ENCODE peak calls at places on chromosomes 11 and 22, in eight cellular contexts. One of them, this sample, is unnamed.

GRCh38 chr22:35661377-35661937 is 13.2 kb downstream of the APOL6 start:
- DNase-seq in uterus: no peak
- DNase-seq in endothelial cell of umbilical vein: no peak
- DNase-seq in tibial artery: no peak
- DNase-seq in heart right ventricle: no peak
- DNase-seq in cardiac muscle cell: no peak
- DNase-seq in WERI-Rb-1: no peak
- DNase-seq in GM06990: no peak
- DNase-seq in this sample: no peak

GRCh38 chr22:23781533-23781932 is 5.2 kb upstream of the SMARCB1 start:
- DNase-seq in tibial artery: no peak
- DNase-seq in cardiac muscle cell: no peak
- DNase-seq in uterus: no peak
- DNase-seq in GM06990: no peak
- DNase-seq in endothelial cell of umbilical vein: no peak
- DNase-seq in heart right ventricle: no peak
- DNase-seq in WERI-Rb-1: no peak
- DNase-seq in this sample: peak; percentile 49

GRCh38 chr11:111871693-111872161 is 346 bp upstream of the ALG9 start:
- DNase-seq in tibial artery: no peak
- DNase-seq in GM06990: peak; percentile 3
- DNase-seq in heart right ventricle: no peak
- DNase-seq in cardiac muscle cell: no peak
- DNase-seq in endothelial cell of umbilical vein: no peak
- DNase-seq in WERI-Rb-1: no peak
- DNase-seq in uterus: no peak
- DNase-seq in this sample: no peak

GRCh38 chr11:11748706-11749365 is 92.9 kb upstream of the USP47 start:
- DNase-seq in heart right ventricle: no peak
- DNase-seq in WERI-Rb-1: no peak
- DNase-seq in uterus: no peak
- DNase-seq in endothelial cell of umbilical vein: no peak
- DNase-seq in tibial artery: no peak
- DNase-seq in GM06990: no peak
- DNase-seq in cardiac muscle cell: no peak
- DNase-seq in this sample: peak; percentile 49

GRCh38 chr11:120527111-120527748 is 15.7 kb downstream of the GRIK4 start:
- DNase-seq in endothelial cell of umbilical vein: no peak
- DNase-seq in GM06990: no peak
- DNase-seq in tibial artery: no peak
- DNase-seq in heart right ventricle: no peak
- DNase-seq in uterus: peak; percentile 29
- DNase-seq in cardiac muscle cell: peak; percentile 53
- DNase-seq in WERI-Rb-1: peak; percentile 42
- DNase-seq in this sample: peak; percentile 47

GRCh38 chr11:134743809-134744195 is 331.8 kb upstream of the B3GAT1 start:
- DNase-seq in heart right ventricle: no peak
- DNase-seq in uterus: no peak
- DNase-seq in GM06990: no peak
- DNase-seq in cardiac muscle cell: no peak
- DNase-seq in endothelial cell of umbilical vein: no peak
- DNase-seq in tibial artery: no peak
- DNase-seq in WERI-Rb-1: no peak
- DNase-seq in this sample: no peak

GRCh38 chr11:72665911-72666472 is 8.2 kb downstream of the PDE2A start:
- DNase-seq in tibial artery: no peak
- DNase-seq in uterus: no peak
- DNase-seq in endothelial cell of umbilical vein: no peak
- DNase-seq in WERI-Rb-1: no peak
- DNase-seq in GM06990: no peak
- DNase-seq in heart right ventricle: no peak
- DNase-seq in cardiac muscle cell: no peak
- DNase-seq in this sample: no peak

GRCh38 chr11:31823372-31824371 is 12.6 kb upstream of the PAX6 start:
- DNase-seq in endothelial cell of umbilical vein: no peak
- DNase-seq in tibial artery: no peak
- DNase-seq in heart right ventricle: no peak
- DNase-seq in uterus: no peak
- DNase-seq in WERI-Rb-1: no peak
- DNase-seq in GM06990: no peak
- DNase-seq in cardiac muscle cell: no peak
- DNase-seq in this sample: no peak

GRCh38 chr11:125062931-125063428 is at the start of gene SLC37A2:
- DNase-seq in uterus: peak; percentile 59
- DNase-seq in WERI-Rb-1: peak; percentile 37
- DNase-seq in GM06990: peak; percentile 85
- DNase-seq in endothelial cell of umbilical vein: peak; percentile 64
- DNase-seq in heart right ventricle: peak; percentile 68
- DNase-seq in tibial artery: peak; percentile 83
- DNase-seq in cardiac muscle cell: peak; percentile 68
- DNase-seq in this sample: peak; percentile 67

GRCh38 chr11:68009391-68010000 is 631 bp upstream of the ALDH3B1 start:
- DNase-seq in WERI-Rb-1: no peak
- DNase-seq in GM06990: no peak
- DNase-seq in cardiac muscle cell: peak; percentile 61
- DNase-seq in uterus: no peak
- DNase-seq in endothelial cell of umbilical vein: peak; percentile 61
- DNase-seq in heart right ventricle: no peak
- DNase-seq in tibial artery: no peak
- DNase-seq in this sample: peak; percentile 58

GRCh38 chr11:8080674-8081590 is at the start of gene TUB:
- DNase-seq in tibial artery: no peak
- DNase-seq in cardiac muscle cell: peak; percentile 29
- DNase-seq in endothelial cell of umbilical vein: no peak
- DNase-seq in GM06990: no peak
- DNase-seq in uterus: peak; percentile 60
- DNase-seq in heart right ventricle: no peak
- DNase-seq in WERI-Rb-1: no peak
- DNase-seq in this sample: peak; percentile 27

GRCh38 chr22:35868938-35869337 is 151.3 kb downstream of the APOL5 start:
- DNase-seq in uterus: no peak
- DNase-seq in WERI-Rb-1: no peak
- DNase-seq in heart right ventricle: no peak
- DNase-seq in tibial artery: no peak
- DNase-seq in cardiac muscle cell: peak; percentile 24
- DNase-seq in GM06990: no peak
- DNase-seq in endothelial cell of umbilical vein: no peak
- DNase-seq in this sample: peak; percentile 30

GRCh38 chr11:57275582-57275981 is 38.5 kb upstream of the APLNR start:
- DNase-seq in GM06990: no peak
- DNase-seq in heart right ventricle: no peak
- DNase-seq in endothelial cell of umbilical vein: peak; percentile 83
- DNase-seq in cardiac muscle cell: peak; percentile 59
- DNase-seq in tibial artery: no peak
- DNase-seq in uterus: no peak
- DNase-seq in WERI-Rb-1: no peak
- DNase-seq in this sample: peak; percentile 50

GRCh38 chr11:121886005-121886739 is 229.8 kb downstream of the BLID start:
- DNase-seq in WERI-Rb-1: no peak
- DNase-seq in heart right ventricle: peak; percentile 43
- DNase-seq in cardiac muscle cell: peak; percentile 40
- DNase-seq in GM06990: no peak
- DNase-seq in tibial artery: peak; percentile 67
- DNase-seq in endothelial cell of umbilical vein: peak; percentile 23
- DNase-seq in uterus: peak; percentile 82
- DNase-seq in this sample: peak; percentile 36

GRCh38 chr11:126919147-126919823 is 81.3 kb downstream of the KIRREL3 start:
- DNase-seq in WERI-Rb-1: no peak
- DNase-seq in tibial artery: no peak
- DNase-seq in cardiac muscle cell: no peak
- DNase-seq in endothelial cell of umbilical vein: no peak
- DNase-seq in heart right ventricle: no peak
- DNase-seq in GM06990: peak; percentile 15
- DNase-seq in uterus: no peak
- DNase-seq in this sample: no peak

GRCh38 chr11:126918556-126918955 is 82.0 kb downstream of the KIRREL3 start:
- DNase-seq in endothelial cell of umbilical vein: no peak
- DNase-seq in tibial artery: no peak
- DNase-seq in uterus: no peak
- DNase-seq in heart right ventricle: no peak
- DNase-seq in WERI-Rb-1: no peak
- DNase-seq in cardiac muscle cell: no peak
- DNase-seq in GM06990: no peak
- DNase-seq in this sample: no peak

GRCh38 chr11:126915430-126915829 is 85.1 kb downstream of the KIRREL3 start:
- DNase-seq in uterus: no peak
- DNase-seq in endothelial cell of umbilical vein: no peak
- DNase-seq in heart right ventricle: no peak
- DNase-seq in cardiac muscle cell: no peak
- DNase-seq in tibial artery: no peak
- DNase-seq in GM06990: no peak
- DNase-seq in WERI-Rb-1: no peak
- DNase-seq in this sample: no peak

GRCh38 chr11:126914941-126915340 is 85.6 kb downstream of the KIRREL3 start:
- DNase-seq in heart right ventricle: no peak
- DNase-seq in GM06990: no peak
- DNase-seq in endothelial cell of umbilical vein: no peak
- DNase-seq in WERI-Rb-1: no peak
- DNase-seq in uterus: no peak
- DNase-seq in cardiac muscle cell: peak; percentile 54
- DNase-seq in tibial artery: no peak
- DNase-seq in this sample: peak; percentile 29

DNA sequence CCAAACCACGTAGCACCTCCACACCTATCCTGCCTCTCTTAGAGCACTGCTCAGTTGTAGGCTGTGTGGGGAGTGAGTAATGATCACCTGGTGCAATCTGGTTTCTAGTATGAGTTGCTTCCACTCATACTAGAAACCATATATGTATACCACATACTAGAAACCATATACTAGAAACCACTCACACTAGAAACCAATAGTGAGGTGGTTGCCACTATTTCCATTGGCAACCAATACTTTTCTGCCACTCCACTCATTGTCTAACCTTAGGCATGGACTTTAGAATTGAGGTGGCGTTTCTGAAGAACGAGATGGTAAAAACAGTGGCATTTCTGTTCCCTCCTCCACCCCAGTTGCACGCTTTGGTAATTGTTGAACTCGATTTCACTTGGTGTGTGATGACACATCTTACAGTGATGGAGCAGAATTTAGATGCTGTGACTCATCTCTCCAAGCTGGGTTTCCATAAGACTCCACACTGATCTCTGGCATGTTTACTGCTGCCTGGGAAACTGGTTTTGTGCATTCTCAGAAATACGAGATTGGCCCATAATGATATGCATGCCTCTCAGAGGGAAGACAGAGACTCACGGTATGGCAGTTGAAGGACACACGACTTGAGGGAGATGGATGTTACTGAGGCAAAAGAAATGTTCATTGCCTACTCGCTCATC is 82.9 kb downstream of the KIRREL3 start:
- DNase-seq in WERI-Rb-1: no peak
- DNase-seq in uterus: no peak
- DNase-seq in endothelial cell of umbilical vein: no peak
- DNase-seq in tibial artery: no peak
- DNase-seq in cardiac muscle cell: peak; percentile 85
- DNase-seq in GM06990: peak; percentile 32
- DNase-seq in heart right ventricle: no peak
- DNase-seq in this sample: peak; percentile 77
- H3K4me3 ChIP-seq in WERI-Rb-1: no peak overlapping the region
- H3K4me3 ChIP-seq in uterus: no peak overlapping the region
- H3K4me3 ChIP-seq in endothelial cell of umbilical vein: no peak overlapping the region
- H3K4me3 ChIP-seq in tibial artery: no peak overlapping the region
- H3K4me3 ChIP-seq in cardiac muscle cell: no peak overlapping the region
- H3K4me3 ChIP-seq in GM06990: no peak overlapping the region
- H3K4me3 ChIP-seq in heart right ventricle: no peak overlapping the region
- H3K4me3 ChIP-seq in this sample: no peak overlapping the region

GRCh38 chr11:15865212-15865987 is 490.9 kb downstream of the SOX6 start:
- DNase-seq in uterus: no peak
- DNase-seq in endothelial cell of umbilical vein: no peak
- DNase-seq in WERI-Rb-1: no peak
- DNase-seq in tibial artery: no peak
- DNase-seq in GM06990: no peak
- DNase-seq in cardiac muscle cell: no peak
- DNase-seq in heart right ventricle: no peak
- DNase-seq in this sample: peak; percentile 56
- TF ChIP-seq CTCF in uterus: no peak
- TF ChIP-seq CTCF in endothelial cell of umbilical vein: no peak
- TF ChIP-seq CTCF in WERI-Rb-1: no peak
- TF ChIP-seq CTCF in tibial artery: no peak
- TF ChIP-seq CTCF in GM06990: no peak
- TF ChIP-seq CTCF in cardiac muscle cell: no peak
- TF ChIP-seq CTCF in heart right ventricle: no peak
- TF ChIP-seq CTCF in this sample: no peak

DNA sequence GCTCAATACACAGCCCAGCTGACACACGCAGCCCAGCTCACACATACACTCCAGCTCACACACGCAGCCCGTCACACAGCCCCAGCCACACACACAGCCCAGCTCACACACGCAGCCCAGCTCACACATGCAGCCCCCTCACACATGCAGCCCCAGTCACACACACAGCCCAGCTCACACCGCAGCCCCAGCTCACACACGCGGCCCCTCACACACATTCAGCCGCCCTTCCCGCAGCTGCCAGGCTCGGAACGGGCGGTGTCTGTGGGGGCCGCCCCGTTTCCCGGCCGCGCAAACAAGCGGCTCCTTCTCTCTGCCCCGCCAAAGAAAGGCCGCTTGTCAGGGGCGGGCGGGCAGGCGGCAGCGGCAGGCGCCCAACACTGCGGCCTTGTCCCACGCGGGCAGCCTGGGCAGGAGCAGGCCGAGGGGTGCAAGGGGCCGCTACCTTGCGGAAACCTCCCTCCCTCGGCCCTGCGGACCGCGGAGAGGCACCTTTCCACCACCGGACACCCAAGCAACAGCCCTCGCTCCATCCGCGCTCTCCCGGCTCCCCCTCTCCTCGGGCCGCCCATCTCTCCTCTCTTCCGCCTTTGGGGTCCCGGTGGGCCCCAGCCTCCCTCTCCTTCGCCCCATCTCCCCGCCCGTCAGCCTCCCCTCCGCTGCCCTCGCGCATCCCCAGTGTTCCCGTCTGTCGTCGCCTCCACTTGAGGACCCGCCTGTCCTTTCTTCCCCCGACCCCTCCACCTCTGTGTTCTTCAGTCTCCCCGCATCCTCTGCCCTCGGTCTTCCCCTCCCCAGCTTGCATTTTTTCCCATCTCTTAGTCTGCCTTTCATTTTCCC is 2.2 kb downstream of the PHLDB1 start:
- DNase-seq in cardiac muscle cell: peak; percentile 55
- DNase-seq in tibial artery: no peak
- DNase-seq in endothelial cell of umbilical vein: peak; percentile 47
- DNase-seq in heart right ventricle: peak; percentile 36
- DNase-seq in WERI-Rb-1: no peak
- DNase-seq in uterus: peak; percentile 30
- DNase-seq in GM06990: peak; percentile 29
- DNase-seq in this sample: peak; percentile 56
- H3K4me3 ChIP-seq in cardiac muscle cell: no peak overlapping the region
- H3K4me3 ChIP-seq in tibial artery: peak overlapping the region; percentile 85
- H3K4me3 ChIP-seq in endothelial cell of umbilical vein: peak overlapping the region; percentile 39
- H3K4me3 ChIP-seq in heart right ventricle: peak overlapping the region; percentile 68
- H3K4me3 ChIP-seq in WERI-Rb-1: no peak overlapping the region
- H3K4me3 ChIP-seq in uterus: peak overlapping the region; percentile 96
- H3K4me3 ChIP-seq in GM06990: no peak overlapping the region
- H3K4me3 ChIP-seq in this sample: peak overlapping the region; percentile 96

DNA sequence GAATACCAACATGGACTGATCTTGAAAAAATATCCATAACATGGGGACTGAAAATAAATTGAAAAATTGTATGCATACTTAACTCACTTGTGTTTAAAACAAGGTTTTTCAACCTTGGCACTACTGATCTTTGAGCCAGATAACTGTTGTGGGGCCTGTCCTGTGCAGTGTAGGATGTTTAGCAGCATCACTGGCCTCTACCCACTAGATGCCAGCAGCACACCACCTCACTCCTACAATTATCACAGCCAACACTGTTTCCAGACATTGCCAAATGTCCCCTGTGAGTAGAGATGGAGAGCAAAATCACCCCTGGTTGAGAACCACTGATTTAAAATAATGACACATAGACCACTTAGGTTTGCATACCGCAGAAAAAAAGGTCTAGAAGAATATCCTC is 45.0 kb upstream of the SLC1A2 start:
- DNase-seq in heart right ventricle: no peak
- DNase-seq in endothelial cell of umbilical vein: no peak
- DNase-seq in uterus: no peak
- DNase-seq in cardiac muscle cell: no peak
- DNase-seq in tibial artery: no peak
- DNase-seq in GM06990: no peak
- DNase-seq in WERI-Rb-1: no peak
- DNase-seq in this sample: no peak
- TF ChIP-seq CTCF in heart right ventricle: no peak
- TF ChIP-seq CTCF in endothelial cell of umbilical vein: no peak
- TF ChIP-seq CTCF in uterus: no peak
- TF ChIP-seq CTCF in cardiac muscle cell: no peak
- TF ChIP-seq CTCF in tibial artery: no peak
- TF ChIP-seq CTCF in GM06990: no peak
- TF ChIP-seq CTCF in WERI-Rb-1: peak; percentile 64
- TF ChIP-seq CTCF in this sample: peak; percentile 7

This sample was measured in cardiac fibroblast.